ENCODE peak calls at places on chromosomes 11 and 22, in five cellular contexts. V is neural progenitor cell, K is mucosa of descending colon, G is Caco-2, M is right atrium auricular region. I is an unnamed sample. For H3K36me3, the result is how much of the 10 kb centered on the place peaks cover.

GRCh38 chr22:37269930-37270678 is 12.2 kb upstream of the CYTH4 start:
- DNase-seq in V (no peak), K (no peak), G (no peak), M (no peak), I (no peak)

GRCh38 chr22:47686594-47687363 is 924.3 kb downstream of the TBC1D22A start:
- DNase-seq in V (no peak), K (no peak), G (no peak), M (no peak), I (no peak)

GRCh38 chr11:87384078-87384729 is 346.5 kb downstream of the TMEM135 start:
- DNase-seq in V (no peak), K (no peak), G (no peak), M (no peak), I (no peak)

GRCh38 chr22:23193420-23193819 is 13.1 kb downstream of the BCR start:
- DNase-seq in V (no peak), K (no peak), G (no peak), M (no peak), I (no peak)

GRCh38 chr11:121688860-121689614 is 236.3 kb upstream of the SORL1-AS1 start:
- DNase-seq in V (peak), K (no peak), G (no peak), M (no peak), I (no peak)

GRCh38 chr11:1502971-1503707 is 16.6 kb upstream of the MOB2 start:
- DNase-seq in V (no peak), K (no peak), G (no peak), M (no peak), I (no peak)

GRCh38 chr22:17880020-17880419 is 105.8 kb upstream of the BID start:
- DNase-seq in V (no peak), K (no peak), G (no peak), M (no peak), I (no peak)

GRCh38 chr22:38303974-38304373 is 13.3 kb downstream of the CSNK1E start:
- DNase-seq in V (no peak), K (no peak), G (no peak), M (no peak), I (no peak)

GRCh38 chr11:85827768-85828639 is 17.1 kb upstream of the SYTL2 start:
- DNase-seq in V (no peak), K (no peak), G (no peak), M (no peak), I (peak)

GRCh38 chr11:131378931-131379330 is 8.5 kb downstream of the NTM start:
- DNase-seq in V (no peak), K (no peak), G (no peak), M (no peak), I (no peak)

GRCh38 chr22:41354979-41355378 is 26.8 kb upstream of the TEF start:
- DNase-seq in V (no peak), K (no peak), G (no peak), M (no peak), I (no peak)
- H3K36me3 ChIP-seq in V (under half), K (under half), G (under half), M (half or more), I (under half)

DNA sequence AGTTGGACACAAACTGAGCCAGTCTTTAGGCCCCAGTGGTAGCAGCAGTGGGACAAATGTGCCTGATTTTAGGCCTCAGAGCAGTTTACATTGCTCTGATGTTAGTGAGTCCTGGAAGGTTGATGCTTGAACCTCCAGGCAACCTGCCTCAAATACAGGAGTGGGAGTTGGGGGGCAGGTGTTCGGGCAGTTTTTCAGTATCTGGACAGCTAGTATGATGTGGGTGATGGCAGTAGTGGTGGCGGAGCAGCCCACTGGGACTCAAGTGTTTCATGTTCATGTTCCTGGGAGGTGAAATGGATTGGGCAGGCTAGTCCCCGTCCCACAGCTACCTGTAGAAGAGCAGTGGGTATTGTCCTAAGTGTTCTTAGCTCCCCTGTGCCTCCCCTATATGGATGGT is 857.8 kb downstream of the JRKL start:
- DNase-seq in V (no peak), K (no peak), G (no peak), M (no peak), I (no peak)
- H3K4me3 ChIP-seq in V (no peak), K (no peak), G (no peak), M (no peak), I (no peak)

DNA sequence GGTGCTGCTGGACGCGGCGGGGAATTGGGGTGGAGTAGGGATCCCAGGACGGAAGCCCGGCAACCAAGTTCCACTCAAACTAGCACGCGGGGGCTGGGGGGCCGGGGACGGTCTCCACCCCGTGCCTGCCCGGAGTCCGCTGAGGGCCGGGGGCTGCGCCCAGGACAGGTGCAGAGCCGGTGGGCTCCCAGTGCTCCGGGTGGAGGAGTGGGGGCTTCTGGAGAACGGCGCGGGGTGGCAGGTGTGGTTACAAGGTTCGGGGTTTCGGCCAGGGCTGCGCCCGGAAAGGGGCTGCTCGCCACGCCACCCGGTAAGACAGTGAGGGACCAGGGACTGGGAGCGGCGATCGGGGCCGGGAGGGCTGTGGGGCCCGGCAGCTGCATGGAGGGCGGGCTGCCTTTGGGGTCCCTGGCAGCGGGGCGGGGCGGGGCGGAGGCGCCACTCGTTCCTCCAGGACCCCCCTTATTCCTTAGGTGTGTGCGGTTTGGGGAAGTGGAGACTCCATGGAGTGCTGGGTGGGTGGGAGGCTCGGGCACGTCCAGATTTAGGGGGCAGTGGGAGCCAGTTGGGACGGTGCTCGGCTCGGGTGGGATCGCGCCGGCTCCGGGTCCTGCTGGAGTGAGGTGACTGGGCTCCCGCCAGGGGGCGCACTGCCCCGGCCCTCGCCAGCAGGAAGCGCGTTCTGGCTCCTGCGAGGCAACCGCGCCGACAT is 767 bp downstream of the TSPAN18 start:
- DNase-seq in V (peak), K (peak), G (peak), M (peak), I (peak)
- TF ChIP-seq CTCF in V (peak), K (peak), G (peak), M (peak), I (peak)

GRCh38 chr22:19503869-19504268 is 20.3 kb downstream of the CLDN5 start:
- DNase-seq in V (peak), K (no peak), G (no peak), M (no peak), I (no peak)

GRCh38 chr22:19505735-19506126 is 18.5 kb downstream of the CLDN5 start:
- DNase-seq in V (no peak), K (no peak), G (no peak), M (no peak), I (no peak)

GRCh38 chr22:19503367-19503766 is 20.8 kb downstream of the CLDN5 start:
- DNase-seq in V (no peak), K (no peak), G (no peak), M (no peak), I (no peak)

GRCh38 chr22:19506212-19506611 is 18.0 kb downstream of the CLDN5 start:
- DNase-seq in V (no peak), K (no peak), G (no peak), M (no peak), I (no peak)

GRCh38 chr22:19504900-19505734 is 19.1 kb downstream of the CLDN5 start:
- DNase-seq in V (no peak), K (no peak), G (no peak), M (no peak), I (no peak)
- H3K36me3 ChIP-seq in V (under half), K (under half), G (under half), M (under half), I (under half)

GRCh38 chr11:73969991-73970800 is 12.4 kb downstream of the UCP2 start:
- DNase-seq in V (no peak), K (no peak), G (no peak), M (no peak), I (no peak)
- H3K4me3 ChIP-seq in V (no peak), K (no peak), G (no peak), M (no peak), I (no peak)

DNA sequence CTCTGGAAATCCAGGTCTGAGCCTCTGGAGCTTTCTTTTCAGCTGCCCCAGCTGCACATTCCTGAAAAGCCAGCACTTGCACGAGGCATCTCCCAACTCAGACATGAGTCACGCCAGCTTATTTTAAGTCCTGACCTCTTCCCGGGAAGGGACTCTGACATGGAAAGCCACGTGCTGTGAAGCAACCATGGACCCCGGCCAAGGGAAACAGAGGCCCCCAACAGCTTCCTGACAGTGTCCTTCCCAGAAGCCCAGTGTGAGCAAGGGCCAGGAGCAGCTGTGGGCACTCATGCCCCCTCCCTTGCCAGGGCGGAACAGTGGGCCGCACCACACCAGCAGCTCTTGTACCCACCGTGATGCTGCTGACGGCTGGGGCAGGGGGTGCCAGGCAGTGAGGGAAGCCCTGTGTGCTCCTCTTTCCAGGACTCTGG is 118.8 kb upstream of the CADM1 start:
- DNase-seq in V (peak), K (peak), G (no peak), M (peak), I (peak)
- TF ChIP-seq CTCF in V (no peak), K (no peak), G (no peak), M (no peak), I (no peak)

DNA sequence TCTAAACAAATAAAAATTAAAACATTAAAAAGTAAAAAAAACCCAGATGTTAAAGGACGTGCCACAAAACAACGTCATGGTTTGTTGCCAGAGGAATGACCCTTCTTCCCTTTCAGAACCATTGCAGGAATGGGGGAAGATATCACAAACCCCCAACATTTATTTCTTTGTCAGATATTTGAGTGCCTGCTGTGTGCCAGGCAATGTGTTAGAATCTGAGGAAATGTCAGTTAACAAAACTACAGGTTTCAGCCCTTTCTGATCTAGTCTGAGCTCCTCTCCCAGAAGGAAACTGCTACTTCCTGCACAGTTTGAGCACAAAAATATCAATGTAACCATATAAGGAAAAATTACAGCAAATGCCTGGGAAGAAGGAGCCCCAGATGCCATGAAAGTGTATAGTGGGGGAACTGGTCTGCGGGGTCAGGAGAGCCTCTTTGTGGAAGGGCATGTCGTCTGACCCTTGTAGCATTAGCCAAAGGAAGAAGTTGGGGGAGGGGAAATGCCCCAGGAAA is 7.1 kb upstream of the NHERF4 start:
- DNase-seq in V (no peak), K (no peak), G (no peak), M (no peak), I (no peak)
- H3K36me3 ChIP-seq in V (under half), K (under half), G (under half), M (under half), I (under half)

DNA sequence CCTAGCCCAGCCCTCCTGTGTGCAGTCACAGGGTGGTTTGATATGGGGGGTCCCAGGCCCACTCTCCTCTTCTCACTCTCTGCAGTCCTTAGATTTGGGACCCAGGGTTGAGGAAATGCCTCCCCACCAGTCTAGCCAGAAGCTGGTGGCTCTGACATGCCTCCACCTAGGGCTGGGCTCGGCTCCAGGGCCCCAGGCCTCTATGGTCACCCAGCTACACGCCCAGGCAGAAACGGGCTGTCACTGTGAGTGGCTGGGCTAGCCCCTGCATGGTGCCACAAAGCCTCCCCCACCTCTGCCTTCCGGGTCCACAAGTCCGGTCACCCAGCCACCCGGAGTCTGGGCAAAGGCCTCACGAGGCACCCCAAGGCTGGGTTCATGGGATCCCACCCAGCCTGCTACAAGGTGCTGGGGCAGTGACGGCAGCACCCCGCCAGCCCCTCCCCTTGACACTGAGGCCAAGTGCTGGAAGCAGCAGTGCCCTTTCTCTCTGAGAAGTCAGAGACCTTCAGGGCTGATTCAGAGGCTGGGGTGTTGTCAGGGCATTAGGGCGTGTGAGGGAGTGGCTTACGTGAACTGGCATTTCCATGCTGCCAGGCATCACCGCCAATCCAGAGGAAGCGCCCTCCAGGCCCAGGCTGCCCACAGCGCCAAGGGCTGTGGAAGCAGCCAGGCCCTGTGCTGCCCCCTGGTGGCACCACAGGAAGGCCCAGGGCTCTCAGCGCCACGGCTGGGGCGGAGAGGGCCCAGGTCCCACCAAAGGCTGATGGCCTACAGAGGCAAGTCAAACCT is 638 bp upstream of the PITPNM1 start:
- DNase-seq in V (peak), K (peak), G (peak), M (peak), I (peak)
- H3K4me3 ChIP-seq in V (peak), K (no peak), G (peak), M (peak), I (peak)